ENCODE peak calls at places on chromosome 6, in nine cellular contexts. I, J, F, C, N, Z, X, A and B are unnamed samples.

GRCh38 chr6:21738180-21739094 is 144.9 kb downstream of the SOX4 start:
- DNase-seq in A (no peak), F (no peak), X (no peak), I (no peak), Z (no peak), N (peak), J (peak), C (no peak), B (no peak)

GRCh38 chr6:21265264-21266044 is 328.1 kb upstream of the SOX4 start:
- DNase-seq in Z (no peak), J (no peak), I (peak), A (peak), C (no peak), N (peak), F (no peak), X (no peak), B (no peak)

GRCh38 chr6:157264701-157265100 is 58.6 kb downstream of the TMEM242 start:
- DNase-seq in N (no peak), Z (no peak), C (no peak), A (no peak), X (no peak), F (no peak), I (no peak), J (no peak), B (no peak)

GRCh38 chr6:134374486-134374885 is 56.6 kb upstream of the SGK1 start:
- DNase-seq in F (no peak), C (no peak), Z (no peak), A (peak), I (peak), X (peak), J (no peak), N (peak), B (peak)

GRCh38 chr6:35919827-35920751 is 809 bp downstream of the SRPK1 start:
- DNase-seq in X (peak), I (peak), A (peak), C (peak), J (peak), N (peak), Z (peak), F (peak), B (peak)

GRCh38 chr6:96086745-96087144 is 71.0 kb downstream of the FUT9 start:
- DNase-seq in X (no peak), F (no peak), J (no peak), Z (no peak), C (no peak), I (no peak), A (no peak), N (no peak), B (no peak)

GRCh38 chr6:89032599-89032998 is 48.0 kb upstream of the PNRC1 start:
- DNase-seq in N (no peak), F (no peak), C (no peak), Z (no peak), J (no peak), I (peak), A (no peak), X (peak), B (no peak)

GRCh38 chr6:83758533-83758932 is 49.6 kb upstream of the SNAP91 start:
- DNase-seq in N (no peak), C (no peak), J (no peak), F (no peak), Z (no peak), A (no peak), I (no peak), X (no peak), B (no peak)

GRCh38 chr6:143233563-143234285 is 173.0 kb downstream of the AIG1 start:
- DNase-seq in C (no peak), N (no peak), A (no peak), J (no peak), I (no peak), F (no peak), Z (no peak), X (no peak), B (no peak)

GRCh38 chr6:104625536-104625935 is 234.2 kb downstream of the HACE1 start:
- DNase-seq in C (no peak), N (peak), I (peak), X (peak), Z (no peak), J (no peak), A (peak), F (no peak), B (peak)

GRCh38 chr6:8651998-8652397 is 216.7 kb upstream of the SLC35B3 start:
- DNase-seq in I (no peak), N (no peak), C (no peak), A (no peak), J (no peak), X (no peak), Z (no peak), F (no peak), B (no peak)

DNA sequence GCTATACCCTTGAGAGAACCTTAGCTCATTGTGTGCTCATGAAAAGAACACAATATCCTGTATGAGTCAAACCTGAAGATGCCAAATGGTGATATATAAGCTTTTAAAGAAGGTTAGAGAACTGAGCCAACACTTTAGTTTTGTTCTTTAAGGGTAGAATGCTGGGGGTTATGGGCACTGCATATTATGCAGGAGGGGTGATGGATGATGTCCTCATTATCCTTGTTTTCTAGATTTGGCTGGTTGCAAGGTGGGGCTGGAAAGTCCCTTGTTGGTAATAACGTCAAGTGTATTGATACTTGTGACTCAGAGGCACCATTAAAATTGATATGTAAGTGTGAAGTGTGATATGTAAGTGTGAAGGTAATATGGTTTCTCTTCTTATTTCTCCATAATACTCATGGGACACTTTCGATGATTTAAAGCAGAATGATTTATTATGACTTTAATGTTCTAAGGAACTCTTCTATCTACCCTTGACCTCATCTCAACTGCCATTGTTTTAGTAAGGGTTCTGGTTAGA is 113.7 kb upstream of the DTNBP1 start:
- DNase-seq in X (no peak), C (no peak), J (no peak), A (no peak), N (no peak), I (no peak), F (no peak), Z (no peak), B (no peak)
- H3K4me3 ChIP-seq in X (no peak), C (no peak), J (no peak), A (no peak), N (no peak), I (no peak), F (no peak), Z (no peak), B (no peak)

GRCh38 chr6:87745966-87746721 is 44.1 kb upstream of the AKIRIN2 start:
- DNase-seq in X (no peak), A (peak), F (no peak), C (no peak), J (no peak), I (no peak), N (no peak), Z (no peak), B (no peak)

GRCh38 chr6:87747646-87748045 is 45.6 kb upstream of the AKIRIN2 start:
- DNase-seq in C (no peak), A (no peak), Z (no peak), F (no peak), I (no peak), N (no peak), X (no peak), J (no peak), B (no peak)

GRCh38 chr6:87742106-87742505 is 40.1 kb upstream of the AKIRIN2 start:
- DNase-seq in Z (no peak), F (peak), C (peak), N (no peak), X (no peak), A (no peak), J (no peak), I (no peak), B (no peak)

GRCh38 chr6:87741001-87741650 is 39.1 kb upstream of the AKIRIN2 start:
- DNase-seq in J (no peak), X (no peak), C (no peak), F (no peak), N (no peak), A (no peak), I (no peak), Z (no peak), B (no peak)

DNA sequence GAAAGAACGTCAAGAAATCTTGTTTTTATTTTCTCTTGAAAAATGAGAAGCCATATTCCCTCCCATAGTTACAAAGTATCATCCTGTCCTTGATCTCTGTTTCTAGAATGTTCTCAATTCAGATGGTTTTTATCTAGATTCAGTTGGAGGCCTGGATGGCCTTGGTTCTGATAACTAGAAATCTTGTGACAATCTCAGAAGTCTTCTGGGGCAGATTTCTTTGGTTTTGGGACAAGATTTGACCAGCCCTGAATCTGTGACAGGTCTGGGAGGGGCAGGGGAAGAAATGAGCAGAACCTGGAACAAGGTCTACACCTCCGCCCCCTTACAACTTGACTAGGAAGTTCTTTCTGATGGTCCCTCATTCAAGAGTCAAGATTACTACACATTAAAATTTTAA is 41.4 kb upstream of the AKIRIN2 start:
- DNase-seq in F (no peak), C (no peak), J (no peak), N (no peak), A (no peak), Z (no peak), X (no peak), I (no peak), B (no peak)
- TF ChIP-seq CTCF in F (no peak), C (no peak), J (no peak), N (no peak), A (no peak), Z (no peak), X (no peak), I (no peak), B (no peak)

GRCh38 chr6:10627800-10628199 is 66.6 kb downstream of the C6orf52 start:
- DNase-seq in Z (no peak), I (no peak), A (no peak), X (no peak), C (no peak), N (no peak), J (no peak), F (no peak), B (no peak)

GRCh38 chr6:10621227-10621626 is 73.2 kb downstream of the C6orf52 start:
- DNase-seq in Z (no peak), N (no peak), F (no peak), I (no peak), A (no peak), J (no peak), C (no peak), X (no peak), B (no peak)

GRCh38 chr6:10621847-10622246 is 72.6 kb downstream of the C6orf52 start:
- DNase-seq in F (no peak), Z (no peak), C (no peak), A (no peak), N (no peak), J (no peak), I (no peak), X (no peak), B (no peak)

GRCh38 chr6:10630178-10630577 is 64.2 kb downstream of the C6orf52 start:
- DNase-seq in A (no peak), J (no peak), C (no peak), I (no peak), X (no peak), N (no peak), F (no peak), Z (no peak), B (no peak)

GRCh38 chr6:10626154-10626741 is 68.2 kb downstream of the C6orf52 start:
- DNase-seq in A (no peak), N (peak), X (no peak), C (no peak), F (no peak), I (no peak), J (no peak), Z (no peak), B (no peak)
- H3K4me3 ChIP-seq in A (no peak), N (peak), X (no peak), C (no peak), F (no peak), I (no peak), J (no peak), Z (no peak), B (no peak)

GRCh38 chr6:158489441-158489840 is 70.5 kb upstream of the TMEM181 start:
- DNase-seq in I (no peak), C (no peak), N (no peak), A (no peak), X (no peak), F (no peak), Z (no peak), J (no peak), B (no peak)
- TF ChIP-seq CTCF in I (no peak), C (no peak), N (no peak), A (no peak), X (no peak), F (no peak), Z (no peak), J (no peak), B (no peak)